ENCODE peak calls at places on chromosomes 7 and 10, in six cellular contexts. J is K562; X is B cell; P is cardiac muscle cell; Y is KBM-7; H is CD4-positive, CD25-positive, alpha-beta regulatory T cell. G is an unnamed sample.

GRCh38 chr7:95725170-95725569 is 47.2 kb upstream of the DYNC1I1 start:
- DNase-seq in Y (peak; percentile 7), H (no peak), P (peak; percentile 24), J (no peak), X (no peak), G (peak; percentile 43)

GRCh38 chr7:91941450-91941849 is 788 bp downstream of the AKAP9 start:
- DNase-seq in J (peak; percentile 30), Y (peak; percentile 51), P (peak; percentile 51), X (peak; percentile 23), H (peak; percentile 3), G (peak; percentile 76)

GRCh38 chr7:137962875-137963507 is 38.9 kb downstream of the CREB3L2 start:
- DNase-seq in P (no peak), H (no peak), Y (no peak), J (peak; percentile 93), X (no peak), G (no peak)

GRCh38 chr10:84715911-84716310 is 387.5 kb downstream of the CCSER2 start:
- DNase-seq in X (no peak), Y (peak; percentile 58), J (peak; percentile 61), P (peak; percentile 71), H (no peak), G (peak; percentile 13)

GRCh38 chr7:99767662-99768061 is 16.3 kb downstream of the CYP3A4 start:
- DNase-seq in X (no peak), P (no peak), H (no peak), Y (no peak), J (no peak), G (no peak)

GRCh38 chr10:77387247-77387646 is 250.4 kb downstream of the KCNMA1 start:
- DNase-seq in X (no peak), J (no peak), Y (no peak), H (no peak), P (no peak), G (no peak)

GRCh38 chr10:119663866-119664698 is 12.9 kb downstream of the BAG3 start:
- DNase-seq in H (no peak), X (no peak), J (peak; percentile 38), Y (no peak), P (no peak), G (no peak)

GRCh38 chr7:24882989-24883631 is 96.9 kb downstream of the OSBPL3 start:
- DNase-seq in J (no peak), H (no peak), Y (no peak), P (no peak), X (no peak), G (no peak)

GRCh38 chr7:114793155-114793849 is 128.6 kb upstream of the MDFIC start:
- DNase-seq in Y (no peak), X (no peak), P (no peak), J (no peak), H (no peak), G (no peak)

GRCh38 chr7:87413951-87414381 is 61.5 kb downstream of the ABCB4 start:
- DNase-seq in P (peak; percentile 42), J (no peak), Y (no peak), X (no peak), H (no peak), G (no peak)

GRCh38 chr7:15554081-15554480 is 7.7 kb downstream of the AGMO start:
- DNase-seq in P (no peak), H (no peak), J (no peak), X (no peak), Y (no peak), G (no peak)

GRCh38 chr7:72152171-72153131 is 259.7 kb downstream of the CALN1 start:
- DNase-seq in X (no peak), P (peak; percentile 2), Y (no peak), J (no peak), H (no peak), G (no peak)

GRCh38 chr10:7610651-7611389 is 55.9 kb downstream of the ITIH5 start:
- DNase-seq in X (no peak), J (no peak), Y (no peak), P (no peak), H (no peak), G (no peak)

GRCh38 chr10:21700474-21700873 is 166.4 kb downstream of the MLLT10 start:
- DNase-seq in J (no peak), Y (no peak), H (no peak), P (no peak), X (no peak), G (no peak)

GRCh38 chr10:73989594-73990142 is 8.2 kb upstream of the VCL start:
- DNase-seq in Y (no peak), J (peak; percentile 31), P (no peak), H (no peak), X (no peak), G (no peak)

GRCh38 chr7:98949336-98950044 is 71.2 kb downstream of the TRRAP start:
- DNase-seq in P (no peak), H (no peak), Y (no peak), J (no peak), X (no peak), G (no peak)

GRCh38 chr10:77713506-77714280 is 76.1 kb upstream of the KCNMA1 start:
- DNase-seq in Y (no peak), X (no peak), H (no peak), J (no peak), P (no peak), G (no peak)

GRCh38 chr10:77846718-77847311 is 79.7 kb downstream of the DLG5 start:
- DNase-seq in H (peak; percentile 29), Y (peak; percentile 76), P (peak; percentile 80), X (peak; percentile 68), J (peak; percentile 79), G (peak; percentile 8)

G was measured in NCI-H526 treated with DMSO at 0.1 percent for 48 hours.